ENCODE peak calls at places on chromosomes 5 and 9, in five cellular contexts. I is mammary epithelial cell, Y is IMR-90, W is NB4, J is spleen. T is an unnamed sample.

GRCh38 chr5:143106175-143106574 is 297.3 kb downstream of the NR3C1 start:
- DNase-seq in I (peak; percentile 53), Y (peak; percentile 77), W (peak; percentile 52), J (no peak), T (no peak)

GRCh38 chr5:180631549-180632392 is 17.6 kb downstream of the FLT4 start:
- DNase-seq in I (no peak), Y (no peak), W (no peak), J (no peak), T (no peak)

GRCh38 chr5:95901676-95902646 is 59.7 kb downstream of the ELL2 start:
- DNase-seq in I (peak; percentile 89), Y (peak; percentile 89), W (peak; percentile 29), J (no peak), T (no peak)

GRCh38 chr5:11062379-11062778 is 301.3 kb upstream of the DAP start:
- DNase-seq in I (no peak), Y (peak; percentile 2), W (no peak), J (no peak), T (no peak)

GRCh38 chr9:124770359-124771020 is 621 bp downstream of the NR6A1 start:
- DNase-seq in I (no peak), Y (no peak), W (peak; percentile 59), J (no peak), T (peak; percentile 72)

GRCh38 chr9:22119537-22120167 is 110.5 kb upstream of the CDKN2B start:
- DNase-seq in I (peak; percentile 59), Y (peak; percentile 50), W (no peak), J (no peak), T (no peak)

GRCh38 chr9:115649991-115650472 is 503.6 kb upstream of the PAPPA start:
- DNase-seq in I (no peak), Y (peak; percentile 99), W (no peak), J (no peak), T (no peak)

GRCh38 chr5:137995077-137995746 is 37.7 kb downstream of the FAM13B start:
- DNase-seq in I (peak; percentile 12), Y (peak; percentile 60), W (peak; percentile 77), J (no peak), T (no peak)

GRCh38 chr5:159316519-159317383 is 13.5 kb downstream of the IL12B start:
- DNase-seq in I (peak; percentile 39), Y (peak; percentile 67), W (peak; percentile 73), J (no peak), T (peak; percentile 70)

GRCh38 chr5:73115399-73116051 is 4.8 kb upstream of the TMEM171 start:
- DNase-seq in I (peak; percentile 67), Y (peak; percentile 98), W (no peak), J (no peak), T (no peak)

GRCh38 chr5:58548104-58548503 is 34.8 kb upstream of the RAB3C start:
- DNase-seq in I (no peak), Y (no peak), W (no peak), J (no peak), T (no peak)

GRCh38 chr5:36150676-36151433 is 832 bp downstream of the LMBRD2 start:
- DNase-seq in I (peak; percentile 55), Y (peak; percentile 48), W (peak; percentile 92), J (peak; percentile 89), T (peak; percentile 53)

GRCh38 chr9:113609562-113610318 is 146.2 kb downstream of the RGS3 start:
- DNase-seq in I (no peak), Y (peak; percentile 60), W (no peak), J (peak; percentile 87), T (no peak)

GRCh38 chr9:136107155-136107952 is 11.3 kb downstream of the TMEM250 start:
- DNase-seq in I (no peak), Y (no peak), W (no peak), J (peak; percentile 92), T (peak; percentile 83)

GRCh38 chr9:84445737-84446136 is 105.2 kb upstream of the SLC28A3 start:
- DNase-seq in I (no peak), Y (no peak), W (no peak), J (no peak), T (no peak)

GRCh38 chr9:94864862-94865435 is 138.4 kb downstream of the AOPEP start:
- DNase-seq in I (no peak), Y (peak; percentile 6), W (no peak), J (no peak), T (no peak)

GRCh38 chr9:99056876-99057664 is 47.8 kb upstream of the TGFBR1 start:
- DNase-seq in I (peak; percentile 85), Y (peak; percentile 91), W (peak; percentile 58), J (no peak), T (no peak)

GRCh38 chr5:140311011-140311467 is 8.1 kb upstream of the PFDN1 start:
- DNase-seq in I (peak; percentile 86), Y (peak; percentile 96), W (no peak), J (no peak), T (no peak)

GRCh38 chr9:117772960-117773359 is 68.8 kb downstream of the TLR4 start:
- DNase-seq in I (peak; percentile 53), Y (no peak), W (peak; percentile 32), J (no peak), T (no peak)

GRCh38 chr9:8732367-8733075 is 932.9 kb upstream of the DMAC1 start:
- DNase-seq in I (no peak), Y (no peak), W (no peak), J (no peak), T (no peak)

GRCh38 chr5:74638776-74639537 is 1.6 kb downstream of the ENC1 start:
- DNase-seq in I (no peak), Y (peak; percentile 61), W (peak; percentile 39), J (no peak), T (peak; percentile 50)

GRCh38 chr5:34866989-34867471 is 28.1 kb downstream of the TTC23L start:
- DNase-seq in I (no peak), Y (no peak), W (no peak), J (no peak), T (no peak)

GRCh38 chr9:4548796-4549725 is 58.8 kb downstream of the SLC1A1 start:
- DNase-seq in I (no peak), Y (no peak), W (peak; percentile 41), J (no peak), T (peak; percentile 23)

GRCh38 chr5:165576678-165577275 is 2071.4 kb downstream of the MAT2B start:
- DNase-seq in I (no peak), Y (no peak), W (no peak), J (no peak), T (no peak)

GRCh38 chr5:117692606-117693005 is 1118.0 kb upstream of the SEMA6A start:
- DNase-seq in I (no peak), Y (no peak), W (no peak), J (no peak), T (no peak)

GRCh38 chr9:99824378-99825157 is 2.9 kb downstream of the NR4A3 start:
- DNase-seq in I (no peak), Y (no peak), W (peak; percentile 68), J (peak; percentile 90), T (peak; percentile 86)

DNA sequence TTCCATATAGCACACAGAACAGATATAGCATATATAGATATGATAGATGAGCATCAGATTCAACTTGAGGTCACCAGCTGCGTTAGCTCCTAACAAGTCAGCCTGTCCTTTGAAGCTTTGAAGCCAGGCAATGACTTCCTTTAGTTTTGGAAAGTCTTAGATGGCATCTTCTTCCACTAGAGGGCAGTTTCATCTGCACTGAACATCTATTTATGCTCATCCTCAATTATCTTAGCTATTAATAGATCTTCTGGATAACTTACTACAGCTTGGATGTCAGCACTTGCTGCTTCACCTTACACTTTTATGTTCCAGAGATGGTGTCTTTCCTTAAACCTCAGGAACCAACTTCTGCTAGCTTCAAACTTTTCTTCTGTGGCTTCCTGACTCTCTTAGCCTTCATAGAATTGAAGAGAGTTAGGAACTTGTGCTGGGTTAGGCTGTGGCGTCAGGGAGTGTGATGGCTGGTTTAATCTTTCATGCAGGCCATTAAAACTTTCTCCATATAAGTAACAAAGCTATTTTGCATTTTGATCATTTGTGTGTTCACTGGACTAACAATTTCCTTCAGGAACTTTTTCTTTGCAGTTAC is 1401.4 kb downstream of the EFNA5 start:
- DNase-seq in I (peak; percentile 13), Y (peak; percentile 57), W (peak; percentile 23), J (no peak), T (no peak)
- TF ChIP-seq CTCF in I (peak; percentile 71), Y (peak; percentile 71), W (peak; percentile 44), J (no peak), T (no peak)

DNA sequence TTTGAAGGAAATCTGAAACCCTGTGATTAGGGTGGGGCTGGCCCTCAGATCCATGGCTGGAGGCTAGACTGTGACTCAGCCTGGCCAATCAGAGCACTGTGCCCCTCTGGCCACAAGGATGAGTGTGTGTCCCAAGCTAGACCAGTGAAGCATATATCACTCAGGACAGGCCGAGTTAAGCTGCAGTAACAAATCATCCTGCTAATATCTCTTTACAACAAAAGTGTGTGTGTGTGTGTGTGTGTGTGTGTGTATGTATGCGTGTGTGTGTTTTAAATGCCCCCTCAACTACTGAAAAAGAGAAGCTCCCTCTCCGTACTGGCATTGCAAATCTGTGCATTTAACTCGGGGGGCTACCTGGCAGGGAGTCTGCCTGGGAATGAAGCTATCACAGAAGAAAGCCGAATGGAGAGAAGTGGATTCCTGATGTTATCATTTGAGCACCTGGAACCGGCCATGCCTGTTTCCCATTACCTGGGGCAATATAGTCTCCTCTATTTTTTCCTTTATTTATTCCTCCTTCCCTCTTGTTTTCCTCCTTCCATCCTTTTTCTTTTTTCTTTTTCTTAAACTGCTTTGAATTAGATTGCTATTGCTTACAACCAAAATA is 25.6 kb downstream of the STC2 start:
- DNase-seq in I (peak; percentile 79), Y (peak; percentile 82), W (no peak), J (no peak), T (no peak)
- TF ChIP-seq CTCF in I (no peak), Y (no peak), W (no peak), J (no peak), T (no peak)

GRCh38 chr5:178577376-178577839 is 12.8 kb downstream of the COL23A1 start:
- DNase-seq in I (no peak), Y (no peak), W (no peak), J (no peak), T (no peak)

GRCh38 chr5:178576591-178577351 is 13.4 kb downstream of the COL23A1 start:
- DNase-seq in I (no peak), Y (no peak), W (no peak), J (no peak), T (no peak)

GRCh38 chr5:178573216-178573615 is 17.0 kb downstream of the COL23A1 start:
- DNase-seq in I (no peak), Y (no peak), W (no peak), J (no peak), T (no peak)

GRCh38 chr5:178569485-178569884 is 20.7 kb downstream of the COL23A1 start:
- DNase-seq in I (no peak), Y (no peak), W (peak; percentile 70), J (no peak), T (no peak)

GRCh38 chr5:178572617-178573016 is 17.6 kb downstream of the COL23A1 start:
- DNase-seq in I (no peak), Y (no peak), W (no peak), J (no peak), T (no peak)
- TF ChIP-seq CTCF in I (no peak), Y (no peak), W (no peak), J (no peak), T (no peak)

DNA sequence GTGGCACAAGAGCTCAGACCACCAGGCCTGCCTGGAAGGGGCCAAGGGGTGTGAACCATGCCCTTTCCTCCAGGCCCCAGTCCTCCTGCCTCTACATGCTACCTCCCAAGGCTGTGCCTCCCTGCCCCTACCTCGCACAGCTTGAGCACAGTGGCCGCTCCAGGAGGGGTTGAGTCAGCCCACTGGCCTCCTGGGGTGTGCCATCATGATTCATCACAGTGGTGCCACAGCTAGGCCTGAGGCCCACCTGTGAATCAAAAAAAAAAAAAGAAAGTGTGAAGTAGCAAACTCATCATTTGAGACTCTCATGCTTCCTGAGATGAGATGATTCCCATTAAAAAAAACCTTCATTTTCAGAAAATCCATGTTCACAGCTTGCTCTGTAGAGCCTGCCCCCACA is 240.5 kb downstream of the HSPA4 start:
- DNase-seq in I (peak; percentile 91), Y (no peak), W (peak; percentile 9), J (no peak), T (no peak)
- TF ChIP-seq CTCF in I (no peak), Y (no peak), W (no peak), J (no peak), T (no peak)